ENCODE peak calls at places on chromosomes 2 and 18, in eight cellular contexts. One of them, this sample, is unnamed.

GRCh38 chr2:130387804-130388203 is 31.9 kb downstream of the PTPN18 start:
- DNase-seq in skeletal muscle cell: no peak
- DNase-seq in endodermal cell: peak; percentile 59
- DNase-seq in aorta: peak; percentile 68
- DNase-seq in breast epithelium: no peak
- DNase-seq in CD8-positive, alpha-beta memory T cell: no peak
- DNase-seq in fibroblast of lung: no peak
- DNase-seq in lower lobe of right lung: no peak
- DNase-seq in this sample: no peak

GRCh38 chr2:63840785-63841253 is 877 bp upstream of the UGP2 start:
- DNase-seq in skeletal muscle cell: peak; percentile 96
- DNase-seq in endodermal cell: peak; percentile 99
- DNase-seq in aorta: peak; percentile 99
- DNase-seq in breast epithelium: peak; percentile 98
- DNase-seq in CD8-positive, alpha-beta memory T cell: peak; percentile 97
- DNase-seq in fibroblast of lung: peak; percentile 98
- DNase-seq in lower lobe of right lung: peak; percentile 99
- DNase-seq in this sample: peak; percentile 92

GRCh38 chr18:22342625-22343024 is 75.1 kb downstream of the CTAGE1 start:
- DNase-seq in skeletal muscle cell: no peak
- DNase-seq in endodermal cell: no peak
- DNase-seq in aorta: peak; percentile 71
- DNase-seq in breast epithelium: no peak
- DNase-seq in CD8-positive, alpha-beta memory T cell: no peak
- DNase-seq in fibroblast of lung: peak; percentile 97
- DNase-seq in lower lobe of right lung: peak; percentile 81
- DNase-seq in this sample: no peak

GRCh38 chr2:173119069-173119807 is 43.6 kb downstream of the MAP3K20 start:
- DNase-seq in skeletal muscle cell: no peak
- DNase-seq in endodermal cell: no peak
- DNase-seq in aorta: no peak
- DNase-seq in breast epithelium: no peak
- DNase-seq in CD8-positive, alpha-beta memory T cell: no peak
- DNase-seq in fibroblast of lung: peak; percentile 31
- DNase-seq in lower lobe of right lung: peak; percentile 39
- DNase-seq in this sample: no peak

GRCh38 chr2:85318222-85319182 is 9.3 kb downstream of the TGOLN2 start:
- DNase-seq in skeletal muscle cell: peak; percentile 80
- DNase-seq in endodermal cell: no peak
- DNase-seq in aorta: no peak
- DNase-seq in breast epithelium: no peak
- DNase-seq in CD8-positive, alpha-beta memory T cell: no peak
- DNase-seq in fibroblast of lung: peak; percentile 59
- DNase-seq in lower lobe of right lung: no peak
- DNase-seq in this sample: peak; percentile 73

GRCh38 chr2:226798422-226799210 is 1.0 kb downstream of the IRS1 start:
- DNase-seq in skeletal muscle cell: no peak
- DNase-seq in endodermal cell: peak; percentile 84
- DNase-seq in aorta: peak; percentile 64
- DNase-seq in breast epithelium: peak; percentile 59
- DNase-seq in CD8-positive, alpha-beta memory T cell: peak; percentile 65
- DNase-seq in fibroblast of lung: peak; percentile 69
- DNase-seq in lower lobe of right lung: peak; percentile 62
- DNase-seq in this sample: no peak

GRCh38 chr2:68365087-68365486 is at the start of gene PLEK:
- DNase-seq in skeletal muscle cell: no peak
- DNase-seq in endodermal cell: no peak
- DNase-seq in aorta: peak; percentile 83
- DNase-seq in breast epithelium: no peak
- DNase-seq in CD8-positive, alpha-beta memory T cell: no peak
- DNase-seq in fibroblast of lung: no peak
- DNase-seq in lower lobe of right lung: peak; percentile 84
- DNase-seq in this sample: no peak

GRCh38 chr2:197240713-197241050 is 69.9 kb downstream of the ANKRD44 start:
- DNase-seq in skeletal muscle cell: no peak
- DNase-seq in endodermal cell: no peak
- DNase-seq in aorta: no peak
- DNase-seq in breast epithelium: no peak
- DNase-seq in CD8-positive, alpha-beta memory T cell: no peak
- DNase-seq in fibroblast of lung: no peak
- DNase-seq in lower lobe of right lung: no peak
- DNase-seq in this sample: no peak

GRCh38 chr2:165505514-165505913 is 36.0 kb downstream of the CSRNP3 start:
- DNase-seq in skeletal muscle cell: no peak
- DNase-seq in endodermal cell: no peak
- DNase-seq in aorta: no peak
- DNase-seq in breast epithelium: no peak
- DNase-seq in CD8-positive, alpha-beta memory T cell: no peak
- DNase-seq in fibroblast of lung: peak; percentile 68
- DNase-seq in lower lobe of right lung: no peak
- DNase-seq in this sample: no peak

GRCh38 chr2:48065096-48065495 is 158.8 kb upstream of the FBXO11 start:
- DNase-seq in skeletal muscle cell: no peak
- DNase-seq in endodermal cell: no peak
- DNase-seq in aorta: no peak
- DNase-seq in breast epithelium: no peak
- DNase-seq in CD8-positive, alpha-beta memory T cell: no peak
- DNase-seq in fibroblast of lung: no peak
- DNase-seq in lower lobe of right lung: no peak
- DNase-seq in this sample: no peak

GRCh38 chr2:230328155-230328458 is 1.1 kb downstream of the SP140L start:
- DNase-seq in skeletal muscle cell: no peak
- DNase-seq in endodermal cell: no peak
- DNase-seq in aorta: no peak
- DNase-seq in breast epithelium: no peak
- DNase-seq in CD8-positive, alpha-beta memory T cell: no peak
- DNase-seq in fibroblast of lung: no peak
- DNase-seq in lower lobe of right lung: no peak
- DNase-seq in this sample: no peak
- H3K4me3 ChIP-seq in skeletal muscle cell: no peak overlapping the region
- H3K4me3 ChIP-seq in endodermal cell: no peak overlapping the region
- H3K4me3 ChIP-seq in aorta: no peak overlapping the region
- H3K4me3 ChIP-seq in breast epithelium: no peak overlapping the region
- H3K4me3 ChIP-seq in CD8-positive, alpha-beta memory T cell: peak overlapping the region; percentile 92
- H3K4me3 ChIP-seq in fibroblast of lung: no peak overlapping the region
- H3K4me3 ChIP-seq in lower lobe of right lung: peak overlapping the region; percentile 56
- H3K4me3 ChIP-seq in this sample: peak overlapping the region; percentile 50

DNA sequence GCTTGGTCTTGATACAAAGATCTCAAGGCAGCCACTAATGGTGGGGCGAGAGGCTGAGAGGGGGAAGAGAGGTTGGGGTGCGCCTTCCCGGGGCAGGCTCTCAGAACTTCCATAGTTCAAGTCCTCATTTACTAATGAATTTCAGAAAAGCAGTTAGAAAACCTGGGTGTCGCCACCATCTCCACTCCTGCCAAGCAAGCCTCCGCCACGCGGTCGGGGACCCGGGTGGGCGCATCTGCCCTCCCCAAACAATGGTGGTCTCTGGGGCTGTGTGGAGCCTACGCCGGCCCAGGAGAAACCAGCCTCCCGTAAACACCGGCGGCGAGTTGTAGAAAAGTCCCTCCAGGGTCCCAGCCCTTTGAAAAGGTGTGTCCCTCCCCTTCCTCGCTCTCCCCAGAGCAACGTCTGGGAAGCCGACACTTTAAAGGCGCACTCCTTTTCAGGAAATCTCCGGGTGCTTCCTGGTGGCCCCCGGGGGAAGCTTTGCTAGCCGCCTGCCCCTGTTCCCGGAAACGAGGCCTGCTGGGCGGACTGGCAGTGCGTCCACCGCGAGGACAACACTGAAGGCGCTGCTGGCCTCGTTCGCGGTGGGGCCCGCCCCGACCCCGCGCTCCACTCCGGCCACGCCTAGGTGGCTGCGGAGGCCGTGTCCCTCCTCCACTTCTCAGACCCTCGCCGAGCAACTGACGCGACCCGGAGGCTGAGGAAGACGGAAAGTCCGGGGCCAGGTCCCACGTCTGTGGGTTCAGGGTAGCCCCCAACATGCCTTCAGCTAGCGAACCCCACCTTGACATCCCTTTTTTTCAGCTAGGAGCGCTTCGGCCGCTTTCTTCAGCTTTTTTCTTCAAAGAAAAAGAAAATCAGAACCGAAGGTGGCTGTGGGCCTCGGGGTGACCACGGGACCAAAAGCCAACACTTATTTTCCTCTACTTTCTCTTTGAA is 16.8 kb downstream of the EVX2 start:
- DNase-seq in skeletal muscle cell: no peak
- DNase-seq in endodermal cell: peak; percentile 66
- DNase-seq in aorta: no peak
- DNase-seq in breast epithelium: no peak
- DNase-seq in CD8-positive, alpha-beta memory T cell: no peak
- DNase-seq in fibroblast of lung: no peak
- DNase-seq in lower lobe of right lung: no peak
- DNase-seq in this sample: no peak
- H3K4me3 ChIP-seq in skeletal muscle cell: peak overlapping the region; percentile 30
- H3K4me3 ChIP-seq in endodermal cell: no peak overlapping the region
- H3K4me3 ChIP-seq in aorta: no peak overlapping the region
- H3K4me3 ChIP-seq in breast epithelium: peak overlapping the region; percentile 26
- H3K4me3 ChIP-seq in CD8-positive, alpha-beta memory T cell: no peak overlapping the region
- H3K4me3 ChIP-seq in fibroblast of lung: no peak overlapping the region
- H3K4me3 ChIP-seq in lower lobe of right lung: peak overlapping the region; percentile 39
- H3K4me3 ChIP-seq in this sample: no peak overlapping the region

GRCh38 chr2:64915510-64915900 is 73.7 kb upstream of the SLC1A4 start:
- DNase-seq in skeletal muscle cell: no peak
- DNase-seq in endodermal cell: no peak
- DNase-seq in aorta: no peak
- DNase-seq in breast epithelium: no peak
- DNase-seq in CD8-positive, alpha-beta memory T cell: no peak
- DNase-seq in fibroblast of lung: no peak
- DNase-seq in lower lobe of right lung: no peak
- DNase-seq in this sample: no peak
- H3K4me3 ChIP-seq in skeletal muscle cell: no peak overlapping the region
- H3K4me3 ChIP-seq in endodermal cell: no peak overlapping the region
- H3K4me3 ChIP-seq in aorta: no peak overlapping the region
- H3K4me3 ChIP-seq in breast epithelium: no peak overlapping the region
- H3K4me3 ChIP-seq in CD8-positive, alpha-beta memory T cell: no peak overlapping the region
- H3K4me3 ChIP-seq in fibroblast of lung: no peak overlapping the region
- H3K4me3 ChIP-seq in lower lobe of right lung: no peak overlapping the region
- H3K4me3 ChIP-seq in this sample: no peak overlapping the region

GRCh38 chr2:207088839-207089238 is 76.9 kb downstream of the KLF7 start:
- DNase-seq in skeletal muscle cell: no peak
- DNase-seq in endodermal cell: no peak
- DNase-seq in aorta: no peak
- DNase-seq in breast epithelium: no peak
- DNase-seq in CD8-positive, alpha-beta memory T cell: no peak
- DNase-seq in fibroblast of lung: no peak
- DNase-seq in lower lobe of right lung: no peak
- DNase-seq in this sample: no peak
- H3K4me3 ChIP-seq in skeletal muscle cell: no peak overlapping the region
- H3K4me3 ChIP-seq in endodermal cell: no peak overlapping the region
- H3K4me3 ChIP-seq in aorta: no peak overlapping the region
- H3K4me3 ChIP-seq in breast epithelium: no peak overlapping the region
- H3K4me3 ChIP-seq in CD8-positive, alpha-beta memory T cell: no peak overlapping the region
- H3K4me3 ChIP-seq in fibroblast of lung: no peak overlapping the region
- H3K4me3 ChIP-seq in lower lobe of right lung: no peak overlapping the region
- H3K4me3 ChIP-seq in this sample: no peak overlapping the region

GRCh38 chr2:236196366-236196765 is 28.2 kb upstream of the GBX2 start:
- DNase-seq in skeletal muscle cell: no peak
- DNase-seq in endodermal cell: no peak
- DNase-seq in aorta: no peak
- DNase-seq in breast epithelium: no peak
- DNase-seq in CD8-positive, alpha-beta memory T cell: no peak
- DNase-seq in fibroblast of lung: no peak
- DNase-seq in lower lobe of right lung: no peak
- DNase-seq in this sample: no peak
- H3K4me3 ChIP-seq in skeletal muscle cell: no peak overlapping the region
- H3K4me3 ChIP-seq in endodermal cell: no peak overlapping the region
- H3K4me3 ChIP-seq in aorta: no peak overlapping the region
- H3K4me3 ChIP-seq in breast epithelium: no peak overlapping the region
- H3K4me3 ChIP-seq in CD8-positive, alpha-beta memory T cell: no peak overlapping the region
- H3K4me3 ChIP-seq in fibroblast of lung: no peak overlapping the region
- H3K4me3 ChIP-seq in lower lobe of right lung: no peak overlapping the region
- H3K4me3 ChIP-seq in this sample: no peak overlapping the region

DNA sequence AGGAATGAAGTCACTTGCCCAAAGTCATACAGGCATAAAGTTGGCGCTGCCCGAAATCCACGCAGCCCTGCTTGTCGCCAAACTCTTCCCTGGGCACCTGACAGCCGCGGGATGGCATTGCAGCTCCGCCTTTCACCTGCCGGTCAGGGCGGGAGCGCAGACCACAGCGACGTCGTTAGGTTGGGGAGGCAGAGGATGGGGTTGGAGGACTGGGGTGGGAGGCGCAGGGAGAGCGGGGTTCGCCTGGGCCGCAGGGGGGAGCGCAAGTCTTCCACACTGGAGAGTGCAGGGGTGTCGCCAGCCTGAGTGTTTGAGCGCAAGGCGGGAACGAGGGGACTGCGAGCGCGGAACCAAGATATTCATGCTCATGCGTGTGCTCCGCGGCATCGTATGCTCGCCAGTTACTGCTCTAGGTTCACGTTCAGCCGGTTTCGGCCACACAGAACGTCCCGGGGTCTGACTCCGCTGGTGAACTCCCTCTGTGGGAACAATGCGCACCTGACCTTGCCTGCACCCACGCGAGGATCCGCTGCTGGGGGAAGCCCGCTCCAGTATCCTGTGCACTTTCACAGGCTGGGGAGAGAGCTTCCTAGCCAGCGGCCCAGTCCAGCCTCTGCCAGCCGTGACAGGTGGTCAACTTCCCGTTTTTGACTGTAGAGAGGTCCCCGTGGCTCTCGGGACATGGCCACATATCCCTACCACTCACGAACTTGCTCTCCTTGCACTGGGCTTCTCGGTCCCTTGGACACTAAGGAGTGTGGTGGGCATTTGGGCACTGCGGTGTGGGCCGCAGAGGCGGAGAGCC is 767 bp upstream of the NPPC start:
- DNase-seq in skeletal muscle cell: no peak
- DNase-seq in endodermal cell: peak; percentile 85
- DNase-seq in aorta: peak; percentile 29
- DNase-seq in breast epithelium: peak; percentile 52
- DNase-seq in CD8-positive, alpha-beta memory T cell: no peak
- DNase-seq in fibroblast of lung: peak; percentile 27
- DNase-seq in lower lobe of right lung: peak; percentile 42
- DNase-seq in this sample: no peak
- H3K4me3 ChIP-seq in skeletal muscle cell: peak overlapping the region; percentile 41
- H3K4me3 ChIP-seq in endodermal cell: peak overlapping the region; percentile 75
- H3K4me3 ChIP-seq in aorta: no peak overlapping the region
- H3K4me3 ChIP-seq in breast epithelium: peak overlapping the region; percentile 49
- H3K4me3 ChIP-seq in CD8-positive, alpha-beta memory T cell: peak overlapping the region; percentile 15
- H3K4me3 ChIP-seq in fibroblast of lung: peak overlapping the region; percentile 14
- H3K4me3 ChIP-seq in lower lobe of right lung: peak overlapping the region; percentile 50
- H3K4me3 ChIP-seq in this sample: peak overlapping the region; percentile 38